ENCODE peak calls at places on chromosomes 3 and 15, in five cellular contexts. M is T-helper 17 cell; X is NAMALWA; V is mucosa of descending colon; S is stimulated activated CD4-positive, alpha-beta T cell treated with anti-CD3 and anti-CD28 coated beads, Interleukin-2, amount 100 ng/mL, for 48 hours. Q is an unnamed sample.

GRCh38 chr15:52480990-52481389 is 47.7 kb downstream of the MYO5A start:
- DNase-seq in M (no peak), X (no peak), V (no peak), S (no peak), Q (no peak)

GRCh38 chr3:63228677-63229076 is 49.4 kb upstream of the SYNPR start:
- DNase-seq in M (no peak), X (peak; percentile 75), V (no peak), S (no peak), Q (no peak)

GRCh38 chr3:7577513-7577912 is 716.6 kb downstream of the GRM7 start:
- DNase-seq in M (no peak), X (no peak), V (no peak), S (no peak), Q (no peak)

GRCh38 chr3:80051602-80051962 is 283.8 kb upstream of the ROBO1 start:
- DNase-seq in M (no peak), X (no peak), V (no peak), S (no peak), Q (no peak)

GRCh38 chr15:36005542-36005941 is 459.6 kb upstream of the DPH6 start:
- DNase-seq in M (no peak), X (no peak), V (no peak), S (no peak), Q (no peak)

GRCh38 chr15:89785771-89786135 is 9.6 kb downstream of the MESP2 start:
- DNase-seq in M (no peak), X (no peak), V (no peak), S (no peak), Q (no peak)

GRCh38 chr3:59127071-59127470 is 77.2 kb upstream of the CFAP20DC start:
- DNase-seq in M (no peak), X (no peak), V (no peak), S (no peak), Q (no peak)

GRCh38 chr3:9192238-9192637 is 57.2 kb downstream of the SRGAP3 start:
- DNase-seq in M (no peak), X (no peak), V (no peak), S (no peak), Q (no peak)

GRCh38 chr3:141940204-141940776 is 63.8 kb downstream of the ATP1B3 start:
- DNase-seq in M (no peak), X (peak; percentile 48), V (peak; percentile 72), S (peak; percentile 52), Q (no peak)

GRCh38 chr15:36612063-36612788 is 32.8 kb downstream of the CDIN1 start:
- DNase-seq in M (no peak), X (no peak), V (no peak), S (no peak), Q (no peak)

GRCh38 chr3:11159421-11159904 is 5.2 kb downstream of the HRH1 start:
- DNase-seq in M (no peak), X (no peak), V (no peak), S (no peak), Q (no peak)

GRCh38 chr15:91184441-91184840 is 84.4 kb downstream of the SV2B start:
- DNase-seq in M (no peak), X (no peak), V (no peak), S (no peak), Q (no peak)

GRCh38 chr3:134002326-134002725 is 27.4 kb downstream of the SLCO2A1 start:
- DNase-seq in M (no peak), X (no peak), V (no peak), S (no peak), Q (no peak)

GRCh38 chr3:124636101-124636862 is 94.0 kb upstream of the UMPS start:
- DNase-seq in M (no peak), X (no peak), V (peak; percentile 65), S (no peak), Q (no peak)